ENCODE peak calls at places on chromosome X, in six cellular contexts. R, D, W, O, N and Q are unnamed samples. For H3F3A and H3K4me1, the result is how much of the 10 kb centered on the place peaks cover.

GRCh38 chrX:139196890-139197289 is 333.6 kb upstream of the F9 start:
- DNase-seq in D (no peak), N (peak), W (peak), O (no peak), R (no peak), Q (no peak)

GRCh38 chrX:9980927-9981326 is 13.8 kb downstream of the CLDN34 start:
- DNase-seq in D (no peak), O (no peak), W (no peak), R (no peak), N (no peak), Q (no peak)

GRCh38 chrX:46326161-46326560 is 219.1 kb downstream of the ZNF674 start:
- DNase-seq in R (peak), N (no peak), O (peak), D (peak), W (peak), Q (no peak)

GRCh38 chrX:108028854-108029253 is 16.0 kb upstream of the VSIG1 start:
- DNase-seq in D (no peak), N (no peak), O (no peak), R (no peak), W (peak), Q (no peak)

GRCh38 chrX:153681175-153681574 is 6.6 kb upstream of the SLC6A8 start:
- DNase-seq in O (no peak), R (no peak), W (no peak), N (no peak), D (no peak), Q (no peak)

GRCh38 chrX:120549483-120550452 is 11.0 kb downstream of the CUL4B start:
- DNase-seq in O (peak), N (no peak), D (no peak), R (peak), W (peak), Q (no peak)

GRCh38 chrX:87813566-87813965 is 296.0 kb downstream of the KLHL4 start:
- DNase-seq in N (no peak), O (no peak), R (peak), D (no peak), W (peak), Q (no peak)

GRCh38 chrX:63032811-63033210 is 318.3 kb downstream of the SPIN4 start:
- DNase-seq in D (no peak), N (no peak), W (no peak), R (no peak), O (no peak), Q (no peak)

GRCh38 chrX:63855896-63856295 is 70.9 kb upstream of the ARHGEF9 start:
- DNase-seq in R (no peak), D (no peak), O (peak), W (no peak), N (no peak), Q (no peak)

GRCh38 chrX:148940411-148940996 is 440.1 kb downstream of the AFF2 start:
- DNase-seq in R (no peak), N (no peak), D (no peak), W (no peak), O (no peak), Q (no peak)

GRCh38 chrX:5656544-5656943 is 572.1 kb downstream of the NLGN4X start:
- DNase-seq in R (no peak), O (no peak), N (no peak), W (no peak), D (no peak), Q (no peak)

GRCh38 chrX:145817299-145817665 is 347 bp upstream of the SLITRK2 start:
- DNase-seq in N (no peak), D (no peak), W (no peak), O (no peak), R (no peak), Q (peak)

GRCh38 chrX:25015486-25016360 is at the start of gene ARX:
- DNase-seq in D (peak), O (peak), W (no peak), R (no peak), N (no peak), Q (peak)

GRCh38 chrX:43693602-43694406 is 37.7 kb downstream of the MAOA start:
- DNase-seq in D (no peak), R (peak), W (peak), N (no peak), O (no peak), Q (no peak)

GRCh38 chrX:24479924-24480722 is 15.0 kb downstream of the PDK3 start:
- DNase-seq in W (peak), O (no peak), N (peak), R (peak), D (no peak), Q (no peak)

GRCh38 chrX:29662101-29662500 is 553.3 kb upstream of the MAGEB2 start:
- DNase-seq in R (peak), O (peak), N (no peak), D (no peak), W (peak), Q (no peak)

GRCh38 chrX:18353931-18354368 is 538 bp downstream of the SCML2 start:
- DNase-seq in N (peak), D (peak), R (no peak), W (peak), O (peak), Q (peak)

GRCh38 chrX:16807548-16807947 is 21.3 kb downstream of the TXLNG start:
- DNase-seq in R (no peak), N (no peak), D (peak), O (peak), W (no peak), Q (peak)

GRCh38 chrX:53262918-53263394 is 18.4 kb downstream of the IQSEC2 start:
- DNase-seq in W (peak), D (no peak), O (peak), R (peak), N (no peak), Q (no peak)

GRCh38 chrX:43655961-43656494 is at the start of gene MAOA:
- DNase-seq in W (peak), D (peak), O (no peak), N (no peak), R (peak), Q (peak)

GRCh38 chrX:97685753-97686152 is 802.0 kb downstream of the RPA4 start:
- DNase-seq in N (peak), O (peak), D (peak), R (no peak), W (peak), Q (peak)

GRCh38 chrX:75226280-75226679 is 47.6 kb upstream of the UPRT start:
- DNase-seq in R (no peak), D (no peak), O (no peak), W (no peak), N (no peak), Q (no peak)

GRCh38 chrX:153423652-153424051 is 12.4 kb downstream of the ZFP92 start:
- DNase-seq in W (no peak), D (no peak), N (no peak), O (no peak), R (no peak), Q (no peak)

GRCh38 chrX:72001471-72001870 is 90.8 kb downstream of the NHSL2 start:
- DNase-seq in O (no peak), N (no peak), R (no peak), W (no peak), D (peak), Q (no peak)

GRCh38 chrX:78945186-78945912 is at the start of gene P2RY10:
- DNase-seq in R (no peak), D (no peak), N (peak), W (no peak), O (no peak), Q (no peak)

GRCh38 chrX:17654116-17654515 is 83.2 kb upstream of the SCML1 start:
- DNase-seq in R (no peak), O (no peak), N (no peak), D (no peak), W (no peak), Q (no peak)

GRCh38 chrX:53678667-53679066 is 7.9 kb downstream of the HUWE1 start:
- DNase-seq in W (peak), N (no peak), R (no peak), D (peak), O (peak), Q (peak)

GRCh38 chrX:136867096-136867491 is 13.4 kb downstream of the RBMX start:
- DNase-seq in R (no peak), W (no peak), D (no peak), O (peak), N (no peak), Q (no peak)

GRCh38 chrX:136868283-136869055 is 12.1 kb downstream of the RBMX start:
- DNase-seq in W (no peak), O (no peak), R (no peak), D (no peak), N (no peak), Q (no peak)

GRCh38 chrX:136865270-136866168 is 15.0 kb downstream of the RBMX start:
- DNase-seq in R (no peak), W (no peak), N (no peak), O (no peak), D (no peak), Q (no peak)

GRCh38 chrX:136866337-136867095 is 14.0 kb downstream of the RBMX start:
- DNase-seq in D (peak), R (no peak), W (no peak), N (no peak), O (no peak), Q (no peak)

GRCh38 chrX:136867518-136867917 is 13.0 kb downstream of the RBMX start:
- DNase-seq in D (no peak), W (no peak), N (no peak), O (peak), R (no peak), Q (no peak)
- H3F3A ChIP-seq in D (under half), W (under half), N (under half), O (under half), R (half or more), Q (half or more)

GRCh38 chrX:40154229-40154852 is 56.6 kb upstream of the BCOR start:
- DNase-seq in R (no peak), O (peak), W (peak), D (peak), N (no peak), Q (peak)
- H3K4me1 ChIP-seq in R (under half), O (under half), W (under half), D (under half), N (under half), Q (under half)

DNA sequence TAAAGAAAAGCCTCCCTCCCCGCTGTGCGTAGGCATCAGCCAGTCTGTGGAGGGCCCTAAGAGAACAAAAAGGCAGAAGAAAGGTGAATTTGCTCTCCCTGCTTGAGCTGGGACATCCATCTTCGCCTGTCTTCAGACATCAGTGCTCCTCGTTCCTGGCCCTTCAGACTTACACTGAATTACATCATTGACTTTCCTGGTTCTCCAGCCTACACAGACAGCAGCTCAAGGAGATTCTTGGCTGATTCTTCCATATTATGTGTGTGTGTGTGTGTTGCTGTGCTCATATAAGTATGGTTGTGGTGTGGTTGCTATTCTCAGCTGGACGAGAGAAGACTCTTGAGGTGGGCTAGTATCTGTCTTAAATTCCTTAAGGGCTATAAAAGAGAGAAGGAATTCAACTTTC is 35.5 kb upstream of the CD99L2 start:
- DNase-seq in D (no peak), O (peak), N (no peak), W (no peak), R (no peak), Q (peak)
- TF ChIP-seq EZH2 in D (no peak), O (no peak), N (no peak), W (no peak), R (no peak), Q (no peak)

GRCh38 chrX:12954376-12954775 is 20.5 kb upstream of the TMSB4X start:
- DNase-seq in W (no peak), N (no peak), R (no peak), O (no peak), D (no peak), Q (no peak)
- H3F3A ChIP-seq in W (under half), N (under half), R (under half), O (under half), D (under half), Q (under half)

GRCh38 chrX:19814240-19814639 is 73.2 kb downstream of the SH3KBP1 start:
- DNase-seq in O (no peak), R (no peak), N (no peak), D (peak), W (no peak), Q (no peak)

GRCh38 chrX:19810809-19811208 is 76.6 kb downstream of the SH3KBP1 start:
- DNase-seq in W (no peak), R (no peak), N (no peak), D (no peak), O (peak), Q (no peak)

GRCh38 chrX:19810370-19810769 is 77.0 kb downstream of the SH3KBP1 start:
- DNase-seq in D (no peak), N (no peak), R (no peak), O (no peak), W (no peak), Q (no peak)

GRCh38 chrX:19814778-19815177 is 72.6 kb downstream of the SH3KBP1 start:
- DNase-seq in W (no peak), N (no peak), D (no peak), O (no peak), R (no peak), Q (no peak)

DNA sequence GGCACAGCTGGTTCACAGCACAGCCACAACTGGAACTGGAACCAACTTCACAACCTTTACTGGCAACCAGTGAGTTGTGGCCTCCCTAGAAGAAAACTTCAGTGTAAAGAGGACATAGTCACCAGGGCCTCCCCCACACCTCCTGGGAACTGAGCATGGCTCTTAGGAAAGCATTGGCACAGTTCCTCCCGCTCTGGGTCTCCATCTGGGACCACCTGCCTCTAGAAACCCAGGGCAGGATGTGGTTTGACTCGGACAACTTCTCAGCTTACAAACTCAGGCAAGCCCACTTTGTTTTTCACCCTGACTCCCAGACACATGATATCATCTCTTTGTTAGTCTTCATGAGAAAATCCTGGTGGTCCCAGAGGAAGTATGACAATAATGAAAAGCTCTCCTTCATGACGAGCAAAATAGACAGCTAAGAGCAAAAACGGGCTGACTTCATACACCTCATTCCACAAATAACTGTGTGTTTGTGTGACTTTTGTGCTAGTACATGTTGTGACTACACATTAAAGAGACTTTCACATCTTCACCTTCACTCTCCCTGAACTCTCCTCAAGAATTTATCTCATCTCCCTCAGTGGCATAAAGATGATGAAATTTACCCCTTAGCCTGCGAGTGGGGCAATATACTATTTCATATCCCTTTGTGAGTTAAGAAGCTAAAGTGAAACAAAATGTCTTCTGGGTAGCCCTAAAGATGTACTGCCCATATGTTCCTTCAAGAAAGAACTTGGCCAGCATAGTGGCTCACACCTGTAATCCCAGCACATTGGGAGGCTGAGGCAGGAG is 75.4 kb downstream of the SH3KBP1 start:
- DNase-seq in W (no peak), O (peak), D (no peak), N (no peak), R (no peak), Q (no peak)
- H3K4me1 ChIP-seq in W (under half), O (under half), D (under half), N (under half), R (under half), Q (under half)

DNA sequence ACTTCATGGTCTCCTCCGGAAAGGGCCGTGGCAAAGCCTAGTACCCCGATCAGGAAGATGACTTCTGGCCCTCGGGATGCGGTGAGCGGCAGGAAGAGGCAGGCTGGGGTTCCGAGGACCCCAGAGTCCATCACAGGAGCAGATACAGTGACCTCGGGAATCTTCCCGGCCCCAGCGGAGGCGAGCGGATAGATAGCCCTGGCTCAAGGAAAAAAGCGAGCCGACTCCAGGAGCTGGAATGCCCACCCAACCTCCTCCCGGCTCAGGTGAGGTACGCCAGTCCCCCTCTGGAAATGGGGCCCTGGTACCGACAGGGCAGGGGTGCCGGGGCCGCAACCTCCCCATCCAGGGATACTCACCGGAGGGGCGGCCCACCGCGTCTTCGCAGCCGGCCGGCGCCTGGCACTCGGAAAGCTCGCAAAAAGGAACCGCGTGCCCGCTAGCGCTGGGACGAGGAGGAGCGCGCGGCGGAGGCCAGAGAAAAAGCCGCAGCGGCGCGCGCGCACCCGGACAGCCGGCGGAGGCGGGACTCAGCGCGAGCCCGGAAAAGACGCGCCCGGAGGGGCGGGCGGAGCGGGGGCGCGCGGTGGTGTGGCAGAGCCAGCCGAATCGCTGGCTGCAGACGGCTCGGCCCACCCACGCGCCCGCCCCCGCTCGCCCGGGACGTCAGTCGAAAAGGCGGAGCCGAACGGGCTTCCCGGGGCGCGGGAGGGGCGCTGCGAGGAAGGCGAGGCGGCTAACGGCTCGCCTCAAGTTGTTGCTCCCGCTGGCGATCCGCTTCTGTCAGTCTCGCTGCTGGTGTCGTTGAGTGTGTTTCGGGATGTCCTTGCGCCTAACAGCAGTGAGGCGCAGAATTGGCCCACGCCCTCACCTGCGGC is at the start of gene ACSL4:
- DNase-seq in R (peak), W (peak), N (peak), D (peak), O (peak), Q (peak)
- TF ChIP-seq EZH2 in R (no peak), W (no peak), N (no peak), D (no peak), O (no peak), Q (no peak)

GRCh38 chrX:132094169-132094568 is 33.7 kb downstream of the FRMD7 start:
- DNase-seq in D (no peak), W (no peak), N (no peak), O (peak), R (no peak), Q (no peak)

GRCh38 chrX:132092439-132093065 is 35.3 kb downstream of the FRMD7 start:
- DNase-seq in D (peak), W (peak), R (peak), O (peak), N (peak), Q (peak)

GRCh38 chrX:132093239-132093860 is 34.5 kb downstream of the FRMD7 start:
- DNase-seq in N (no peak), D (no peak), W (no peak), R (no peak), O (no peak), Q (no peak)

GRCh38 chrX:132086717-132087116 is 41.1 kb downstream of the FRMD7 start:
- DNase-seq in R (peak), D (no peak), O (peak), W (peak), N (no peak), Q (no peak)

GRCh38 chrX:132090370-132091152 is 37.3 kb downstream of the FRMD7 start:
- DNase-seq in W (no peak), R (no peak), N (no peak), D (no peak), O (no peak), Q (no peak)
- H3F3A ChIP-seq in W (under half), R (under half), N (under half), D (under half), O (under half), Q (under half)

GRCh38 chrX:130082244-130083106 is 27.8 kb downstream of the ELF4 start:
- DNase-seq in N (peak), W (no peak), D (no peak), O (peak), R (no peak), Q (no peak)
- H3K4me1 ChIP-seq in N (under half), W (under half), D (under half), O (under half), R (under half), Q (under half)